ENCODE peak calls at places on chromosomes 11 and 22, in five cellular contexts. V, I, Q, N and K are unnamed samples.

GRCh38 chr11:121661796-121662508 is 209.2 kb upstream of the SORL1-AS1 start:
- DNase-seq in V (no peak), I (no peak), Q (no peak), N (peak; percentile 78), K (peak; percentile 86)

GRCh38 chr22:48993655-48994054 is 834.0 kb downstream of the BRD1 start:
- DNase-seq in V (no peak), I (no peak), Q (no peak), N (no peak), K (no peak)

GRCh38 chr11:116842909-116843308 is 5.5 kb upstream of the APOA1 start:
- DNase-seq in V (peak; percentile 33), I (no peak), Q (no peak), N (no peak), K (no peak)

GRCh38 chr11:36492724-36493304 is 17.3 kb downstream of the TRAF6 start:
- DNase-seq in V (peak; percentile 29), I (no peak), Q (peak; percentile 73), N (no peak), K (peak; percentile 34)

GRCh38 chr11:57476883-57477506 is 16.7 kb downstream of the RTN4RL2 start:
- DNase-seq in V (peak; percentile 67), I (no peak), Q (peak; percentile 73), N (peak; percentile 6), K (no peak)

GRCh38 chr11:133955091-133955846 is 1.5 kb downstream of the IGSF9B start:
- DNase-seq in V (no peak), I (peak; percentile 96), Q (peak; percentile 62), N (no peak), K (no peak)

GRCh38 chr22:26620197-26620596 is 1.6 kb upstream of the CRYBA4 start:
- DNase-seq in V (no peak), I (no peak), Q (no peak), N (no peak), K (no peak)

GRCh38 chr11:119742263-119742861 is 13.4 kb upstream of the NECTIN1 start:
- DNase-seq in V (peak; percentile 62), I (no peak), Q (peak; percentile 87), N (no peak), K (no peak)

GRCh38 chr11:64461081-64461480 is 102.1 kb downstream of the RPS6KA4 start:
- DNase-seq in V (no peak), I (peak; percentile 32), Q (no peak), N (no peak), K (no peak)

GRCh38 chr11:47327949-47328348 is 24.6 kb downstream of the MYBPC3 start:
- DNase-seq in V (no peak), I (no peak), Q (no peak), N (no peak), K (no peak)

GRCh38 chr11:44047298-44047697 is 483 bp upstream of the ACCSL start:
- DNase-seq in V (no peak), I (no peak), Q (no peak), N (no peak), K (no peak)

GRCh38 chr11:68978931-68979591 is 1.7 kb downstream of the MRGPRD start:
- DNase-seq in V (no peak), I (peak; percentile 55), Q (no peak), N (no peak), K (no peak)

GRCh38 chr11:80925291-80925690 is 1484.5 kb upstream of the TENM4 start:
- DNase-seq in V (no peak), I (no peak), Q (no peak), N (no peak), K (no peak)

GRCh38 chr11:124891390-124891861 is 6.2 kb downstream of the ROBO4 start:
- DNase-seq in V (peak; percentile 15), I (peak; percentile 60), Q (peak; percentile 65), N (no peak), K (no peak)

GRCh38 chr11:47980093-47980906 is at the start of gene PTPRJ:
- DNase-seq in V (peak; percentile 71), I (peak; percentile 75), Q (peak; percentile 78), N (peak; percentile 39), K (no peak)

GRCh38 chr11:34259087-34259486 is 98.7 kb downstream of the ABTB2 start:
- DNase-seq in V (no peak), I (no peak), Q (no peak), N (no peak), K (no peak)

GRCh38 chr11:28632338-28632737 is 524.1 kb downstream of the METTL15 start:
- DNase-seq in V (no peak), I (no peak), Q (no peak), N (peak; percentile 28), K (peak; percentile 39)

GRCh38 chr11:121996574-121996973 is 119.4 kb downstream of the BLID start:
- DNase-seq in V (no peak), I (no peak), Q (no peak), N (no peak), K (no peak)

GRCh38 chr22:43643362-43643761 is 168.7 kb downstream of the EFCAB6 start:
- DNase-seq in V (no peak), I (no peak), Q (no peak), N (no peak), K (no peak)

GRCh38 chr11:113603277-113604059 is 102.6 kb downstream of the TMPRSS5 start:
- DNase-seq in V (no peak), I (no peak), Q (no peak), N (peak; percentile 70), K (no peak)

GRCh38 chr11:115501895-115502589 is 2.2 kb downstream of the CADM1 start:
- DNase-seq in V (no peak), I (no peak), Q (peak; percentile 30), N (peak; percentile 36), K (no peak)

GRCh38 chr11:93278976-93279375 is 51.6 kb upstream of the DEUP1 start:
- DNase-seq in V (no peak), I (no peak), Q (no peak), N (no peak), K (no peak)

DNA sequence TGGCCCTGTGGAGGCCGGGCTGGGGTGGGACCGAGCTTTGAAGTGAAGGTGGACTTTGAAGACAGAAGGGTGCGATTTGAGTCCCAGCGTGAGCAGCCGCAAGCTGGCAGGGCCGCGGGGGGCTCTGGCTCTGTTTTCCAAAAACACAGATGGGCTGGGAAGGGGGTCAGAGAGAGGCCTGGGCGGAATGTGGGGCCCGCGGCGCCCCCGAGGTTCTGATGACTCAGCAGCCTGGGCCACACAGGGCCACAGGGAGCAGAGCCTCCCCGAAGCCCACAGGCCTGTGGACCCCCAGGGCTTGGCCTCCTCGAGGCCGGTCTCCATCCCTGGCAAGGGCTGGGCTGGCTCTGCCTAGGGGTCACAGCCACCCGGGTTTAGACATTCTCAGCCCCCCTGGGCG is 6.1 kb downstream of the INS start:
- DNase-seq in V (no peak), I (no peak), Q (no peak), N (no peak), K (no peak)
- H3K4me3 ChIP-seq in V (no peak overlapping the region), I (no peak overlapping the region), Q (no peak overlapping the region), N (no peak overlapping the region), K (no peak overlapping the region)

DNA sequence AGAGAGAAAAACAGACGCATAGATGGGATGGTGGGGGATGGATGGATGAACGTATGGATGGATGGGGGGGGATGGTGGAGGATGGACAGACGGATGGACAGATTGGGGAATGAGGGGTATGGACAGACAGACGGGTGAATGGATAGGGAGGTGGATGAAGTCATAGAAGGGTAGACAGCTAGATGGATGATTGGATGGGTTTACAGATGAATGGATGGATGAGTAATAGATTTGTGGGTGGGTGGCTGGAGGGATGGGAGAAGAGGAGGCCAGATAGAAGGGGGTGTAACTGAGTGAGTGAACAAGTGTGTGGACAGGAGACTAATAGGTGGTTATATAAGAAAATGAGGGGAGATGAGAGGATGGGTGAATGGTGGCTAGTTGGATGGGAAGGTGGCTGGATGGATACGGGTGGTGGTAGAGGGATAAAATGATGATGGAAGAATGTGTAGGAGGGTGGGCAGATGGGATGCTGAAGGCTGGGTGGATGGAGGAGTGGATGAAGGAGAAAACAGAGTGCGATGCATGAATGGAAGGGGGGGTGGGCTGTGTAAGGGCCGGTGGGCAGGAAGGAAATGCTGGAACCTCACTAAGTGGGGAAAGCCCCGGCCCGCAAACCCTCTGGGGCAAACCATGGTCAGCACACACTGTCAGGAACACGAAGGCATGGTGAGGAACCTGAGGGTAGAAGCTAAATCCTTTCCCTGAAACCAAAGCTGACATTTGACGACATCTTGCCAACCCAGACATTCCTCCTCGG is 21.6 kb downstream of the ARVCF start:
- DNase-seq in V (no peak), I (no peak), Q (no peak), N (peak; percentile 71), K (no peak)
- H3K27ac ChIP-seq in V (no peak overlapping the region), I (peak overlapping the region; percentile 78), Q (no peak overlapping the region), N (no peak overlapping the region), K (no peak overlapping the region)

GRCh38 chr11:131912127-131912526 is 541.7 kb downstream of the NTM start:
- DNase-seq in V (no peak), I (no peak), Q (no peak), N (no peak), K (no peak)

GRCh38 chr11:131910491-131911387 is 540.3 kb downstream of the NTM start:
- DNase-seq in V (no peak), I (no peak), Q (peak; percentile 61), N (no peak), K (peak; percentile 47)

GRCh38 chr11:131908316-131908715 is 537.9 kb downstream of the NTM start:
- DNase-seq in V (no peak), I (no peak), Q (no peak), N (no peak), K (no peak)

GRCh38 chr11:131907371-131907770 is 537.0 kb downstream of the NTM start:
- DNase-seq in V (no peak), I (no peak), Q (no peak), N (no peak), K (no peak)

GRCh38 chr11:131909426-131910200 is 539.2 kb downstream of the NTM start:
- DNase-seq in V (no peak), I (no peak), Q (no peak), N (no peak), K (no peak)
- H3K4me3 ChIP-seq in V (no peak overlapping the region), I (no peak overlapping the region), Q (peak overlapping the region; percentile 92), N (peak overlapping the region; percentile 87), K (peak overlapping the region; percentile 95)

DNA sequence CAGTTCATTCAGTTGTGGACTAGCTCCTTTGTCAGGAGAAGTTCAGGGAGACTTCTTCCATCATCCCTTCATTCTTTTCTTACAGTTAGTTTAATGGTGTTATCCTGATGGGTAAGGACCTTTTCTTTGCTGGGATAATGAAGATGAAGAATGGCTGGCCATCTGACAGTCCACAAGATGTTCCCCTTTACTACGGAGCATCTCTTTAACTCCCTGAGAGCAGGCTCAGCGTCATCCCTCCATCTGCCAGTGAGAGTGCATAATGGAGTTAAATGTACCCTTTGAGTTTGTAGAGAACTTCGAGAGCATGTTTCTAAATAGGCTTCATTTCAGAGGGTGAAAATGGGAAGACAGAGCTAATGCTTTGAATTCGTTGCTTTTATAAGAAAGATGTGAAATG is 1.6 kb downstream of the EP300 start:
- DNase-seq in V (peak; percentile 53), I (no peak), Q (peak; percentile 46), N (peak; percentile 22), K (peak; percentile 16)
- H3K27ac ChIP-seq in V (peak overlapping the region; percentile 97), I (no peak overlapping the region), Q (no peak overlapping the region), N (no peak overlapping the region), K (no peak overlapping the region)